ENCODE peak calls at places on chromosomes 16 and 17, in eight cellular contexts. U is H7, L is RWPE2, X is choroid plexus epithelial cell, G is AG10803, Q is left ventricle myocardium inferior, D is ascending aorta, P is stomach. S is an unnamed sample.

GRCh38 chr17:57044976-57045867 is 39.8 kb upstream of the AKAP1 start:
- DNase-seq in G (no peak), U (peak), X (no peak), L (no peak), P (no peak), D (no peak), Q (no peak), S (no peak)

GRCh38 chr16:84603115-84603816 is 14.6 kb downstream of the COTL1 start:
- DNase-seq in G (peak), U (no peak), Q (peak), L (peak), D (peak), X (peak), P (peak), S (peak)

GRCh38 chr17:6666077-6666521 is 14.5 kb downstream of the C17orf100 start:
- DNase-seq in U (peak), X (peak), D (no peak), G (peak), Q (peak), L (no peak), P (peak), S (peak)

GRCh38 chr17:7184091-7184488 is 4.9 kb upstream of the ASGR1 start:
- DNase-seq in P (peak), X (no peak), U (no peak), D (no peak), Q (no peak), G (no peak), L (no peak), S (no peak)

GRCh38 chr16:4378202-4378666 is 6.6 kb downstream of the VASN start:
- DNase-seq in D (no peak), G (peak), X (no peak), L (no peak), P (no peak), Q (peak), U (no peak), S (no peak)

GRCh38 chr17:62631936-62632924 is 4.8 kb downstream of the MRC2 start:
- DNase-seq in Q (no peak), D (no peak), X (no peak), U (peak), P (no peak), L (no peak), G (no peak), S (no peak)

GRCh38 chr17:55609737-55610201 is 98.5 kb upstream of the SMIM36 start:
- DNase-seq in Q (no peak), X (peak), G (peak), L (no peak), U (no peak), P (peak), D (no peak), S (peak)

GRCh38 chr16:22979038-22979437 is 165.1 kb downstream of the HS3ST2 start:
- DNase-seq in G (no peak), Q (no peak), X (no peak), L (no peak), P (no peak), D (no peak), U (no peak), S (no peak)

GRCh38 chr16:68401871-68402747 is 46.2 kb downstream of the SMPD3 start:
- DNase-seq in G (peak), D (no peak), Q (no peak), U (no peak), L (no peak), P (no peak), X (peak), S (peak)

GRCh38 chr16:69132424-69133252 is at the start of the genes CHTF8 and UTP4:
- DNase-seq in Q (peak), L (peak), D (peak), X (peak), G (peak), P (peak), U (peak), S (peak)

GRCh38 chr17:71378741-71379140 is 742.1 kb upstream of the SOX9 start:
- DNase-seq in U (no peak), G (no peak), L (no peak), Q (no peak), D (no peak), P (no peak), X (no peak), S (no peak)

GRCh38 chr16:53433930-53434435 is 288 bp upstream of the RBL2 start:
- DNase-seq in U (no peak), P (no peak), Q (no peak), D (no peak), G (no peak), L (no peak), X (peak), S (peak)

GRCh38 chr16:55000595-55000994 is 69.9 kb downstream of the IRX5 start:
- DNase-seq in G (peak), D (no peak), X (peak), P (no peak), Q (no peak), L (no peak), U (no peak), S (peak)

GRCh38 chr17:57732062-57732461 is 13.0 kb downstream of the CCDC182 start:
- DNase-seq in G (no peak), L (no peak), P (no peak), X (no peak), D (no peak), U (no peak), Q (no peak), S (no peak)

GRCh38 chr16:62363451-62363850 is 327.2 kb upstream of the CDH8 start:
- DNase-seq in P (no peak), L (no peak), X (no peak), G (no peak), U (peak), Q (no peak), D (no peak), S (no peak)

GRCh38 chr16:86566966-86567700 is 504 bp downstream of the FOXC2 start:
- DNase-seq in P (no peak), Q (peak), L (no peak), G (peak), D (no peak), X (peak), U (peak), S (peak)

GRCh38 chr16:47538472-47538871 is 77.3 kb downstream of the PHKB start:
- DNase-seq in U (no peak), P (no peak), X (no peak), G (no peak), Q (no peak), D (no peak), L (no peak), S (no peak)

GRCh38 chr16:2963611-2964415 is at the start of gene KREMEN2:
- DNase-seq in X (peak), Q (no peak), D (no peak), L (peak), U (peak), G (no peak), P (no peak), S (peak)

GRCh38 chr17:77235370-77236080 is 94.8 kb downstream of the SEC14L1 start:
- DNase-seq in X (peak), L (no peak), P (no peak), Q (peak), D (no peak), G (peak), U (no peak), S (peak)

GRCh38 chr17:17063546-17064122 is 21.4 kb downstream of the MPRIP start:
- DNase-seq in P (peak), X (no peak), U (peak), D (no peak), G (peak), Q (peak), L (peak), S (peak)

GRCh38 chr17:18059283-18059682 is 20.1 kb downstream of the GID4 start:
- DNase-seq in Q (no peak), D (no peak), L (no peak), P (no peak), X (no peak), U (no peak), G (no peak), S (no peak)

GRCh38 chr16:12092347-12092882 is 115.9 kb downstream of the SNX29 start:
- DNase-seq in D (no peak), P (no peak), L (peak), Q (no peak), U (no peak), X (peak), G (peak), S (peak)

GRCh38 chr17:27525316-27525715 is 69.1 kb downstream of the KSR1 start:
- DNase-seq in D (no peak), U (no peak), X (no peak), G (no peak), P (no peak), Q (no peak), L (no peak), S (no peak)

GRCh38 chr16:53805747-53806146 is 101.8 kb downstream of the FTO start:
- DNase-seq in L (no peak), Q (no peak), D (no peak), P (no peak), G (no peak), X (no peak), U (no peak), S (no peak)

GRCh38 chr16:83002351-83003334 is 375.9 kb downstream of the CDH13 start:
- DNase-seq in P (no peak), G (peak), X (no peak), D (no peak), U (no peak), L (no peak), Q (no peak), S (peak)

GRCh38 chr17:57004944-57005579 is 27.1 kb downstream of the SCPEP1 start:
- DNase-seq in U (peak), D (no peak), L (no peak), X (no peak), Q (no peak), G (no peak), P (peak), S (no peak)

GRCh38 chr16:77450790-77451487 is 16.1 kb upstream of the ADAMTS18 start:
- DNase-seq in X (no peak), P (no peak), L (no peak), G (no peak), U (no peak), Q (no peak), D (no peak), S (no peak)

GRCh38 chr17:40615295-40615988 is 32.2 kb downstream of the SMARCE1 start:
- DNase-seq in Q (no peak), D (no peak), L (no peak), G (peak), U (peak), P (peak), X (peak), S (no peak)

GRCh38 chr16:27242868-27243590 is 25.5 kb downstream of the NSMCE1 start:
- DNase-seq in U (peak), D (peak), G (peak), Q (no peak), L (no peak), X (peak), P (no peak), S (peak)

GRCh38 chr16:734208-734980 is 6.4 kb downstream of the CIAO3 start:
- DNase-seq in Q (no peak), P (no peak), D (no peak), U (peak), G (no peak), X (no peak), L (peak), S (no peak)

GRCh38 chr16:14399397-14400284 is 230.4 kb downstream of the PARN start:
- DNase-seq in P (no peak), U (no peak), Q (peak), L (no peak), G (peak), X (peak), D (peak), S (peak)

GRCh38 chr17:71530227-71530626 is 590.6 kb upstream of the SOX9 start:
- DNase-seq in P (no peak), G (peak), X (no peak), L (peak), D (no peak), Q (no peak), U (no peak), S (no peak)

GRCh38 chr16:66512589-66513404 is 37.1 kb downstream of the TK2 start:
- DNase-seq in L (no peak), Q (no peak), D (no peak), P (peak), U (no peak), G (peak), X (peak), S (peak)

GRCh38 chr17:41278176-41278955 is 2.9 kb downstream of the KRTAP9-7 start:
- DNase-seq in U (no peak), Q (no peak), G (no peak), D (no peak), P (no peak), L (no peak), X (no peak), S (no peak)

GRCh38 chr16:81967358-81967757 is 43.9 kb downstream of the SDR42E1 start:
- DNase-seq in Q (no peak), G (no peak), D (no peak), P (no peak), U (no peak), L (no peak), X (no peak), S (no peak)

DNA sequence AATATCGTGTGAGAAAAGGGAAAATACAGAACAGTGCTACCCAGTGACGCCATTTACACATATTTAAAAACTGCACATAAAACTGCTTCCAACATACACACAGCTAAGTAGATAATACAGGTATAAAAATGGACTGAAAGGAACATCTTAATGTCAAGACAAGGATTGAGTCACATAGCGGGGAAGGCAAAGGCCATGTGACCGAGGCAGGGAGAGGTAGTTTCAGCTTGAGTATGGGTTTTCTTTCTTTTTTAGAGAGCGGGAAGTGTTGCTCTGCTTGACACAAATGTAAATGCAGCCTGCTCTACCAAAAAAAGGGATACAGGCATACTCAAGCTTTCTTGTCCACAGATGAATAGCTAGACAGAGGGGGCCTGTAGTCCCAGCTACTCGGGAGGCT is 46.5 kb downstream of the SDR42E1 start:
- DNase-seq in U (no peak), D (no peak), P (no peak), X (no peak), G (no peak), L (no peak), Q (no peak), S (no peak)
- H3K4me3 ChIP-seq in U (no peak), D (no peak), P (no peak), X (no peak), G (no peak), L (no peak), Q (no peak), S (no peak)

GRCh38 chr17:8439681-8440080 is 4.0 kb downstream of the NDEL1 start:
- DNase-seq in P (no peak), X (no peak), L (no peak), U (no peak), D (no peak), Q (no peak), G (no peak), S (no peak)

GRCh38 chr17:8444506-8444905 is 8.8 kb downstream of the NDEL1 start:
- DNase-seq in L (no peak), G (no peak), P (no peak), X (no peak), U (no peak), Q (no peak), D (no peak), S (no peak)

GRCh38 chr17:8441690-8442089 is 6.0 kb downstream of the NDEL1 start:
- DNase-seq in Q (no peak), G (no peak), U (no peak), X (no peak), D (no peak), P (no peak), L (no peak), S (no peak)

GRCh38 chr17:8443756-8444155 is 8.1 kb downstream of the NDEL1 start:
- DNase-seq in Q (no peak), D (no peak), U (no peak), P (no peak), X (no peak), G (no peak), L (no peak), S (no peak)

DNA sequence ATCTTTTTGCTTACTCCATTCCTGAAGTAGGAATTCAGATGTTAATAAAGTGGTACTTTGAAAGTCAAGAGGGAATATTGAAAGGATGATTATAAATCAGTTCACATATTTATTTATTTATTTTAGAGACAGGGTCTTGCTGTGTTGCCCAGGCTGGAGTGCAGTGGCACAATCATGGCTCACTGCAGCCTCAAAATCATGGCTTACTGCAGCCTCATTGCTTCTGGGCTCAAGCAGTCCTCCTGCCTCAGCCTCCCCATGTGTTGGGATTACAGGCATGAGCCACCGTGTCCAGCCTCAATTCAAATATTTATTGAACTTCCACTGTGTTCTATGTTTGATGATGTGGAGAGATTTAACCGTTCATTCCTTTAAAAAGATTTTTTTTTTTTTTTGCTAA is 6.6 kb downstream of the NDEL1 start:
- DNase-seq in L (no peak), G (no peak), Q (no peak), D (no peak), P (no peak), X (no peak), U (no peak), S (no peak)
- H3K4me3 ChIP-seq in L (no peak), G (no peak), Q (no peak), D (no peak), P (no peak), X (no peak), U (no peak), S (no peak)

DNA sequence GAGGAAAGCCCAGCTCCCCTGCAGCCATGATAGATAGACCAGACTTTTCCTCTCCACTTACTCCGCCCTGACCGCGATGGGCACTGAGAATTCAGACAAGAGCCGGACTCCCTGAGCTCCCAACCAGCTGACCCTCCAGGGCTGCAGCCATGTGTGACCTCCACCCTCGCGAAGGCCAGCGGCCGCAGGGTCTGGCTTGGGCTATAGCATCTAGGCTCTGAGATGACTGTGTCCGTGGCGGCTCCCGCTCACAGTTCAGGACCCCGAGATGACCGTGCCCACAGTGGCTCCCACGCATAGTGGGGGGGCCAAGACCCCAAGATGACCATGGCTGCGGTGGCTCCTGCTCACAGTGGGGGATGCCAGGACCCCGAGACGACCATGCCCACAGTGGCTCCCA is 18.0 kb downstream of the ZFPM1 start:
- DNase-seq in X (no peak), P (no peak), D (no peak), Q (no peak), L (no peak), U (no peak), G (no peak), S (no peak)
- H3K4me3 ChIP-seq in X (no peak), P (no peak), D (no peak), Q (no peak), L (no peak), U (no peak), G (no peak), S (no peak)

GRCh38 chr17:75729351-75729750 is 8.1 kb downstream of the ITGB4 start:
- DNase-seq in Q (no peak), P (no peak), U (no peak), L (no peak), G (no peak), X (no peak), D (no peak), S (no peak)
- H3K4me3 ChIP-seq in Q (no peak), P (no peak), U (no peak), L (no peak), G (no peak), X (no peak), D (no peak), S (no peak)

GRCh38 chr16:29818082-29818481 is 2.1 kb downstream of the PAGR1 start:
- DNase-seq in P (no peak), X (peak), L (no peak), D (no peak), Q (no peak), G (no peak), U (no peak), S (no peak)

GRCh38 chr16:29820730-29821662 is 734 bp downstream of the MVP start:
- DNase-seq in U (no peak), D (no peak), Q (no peak), G (peak), X (peak), L (no peak), P (peak), S (peak)

GRCh38 chr16:29819506-29819905 is 756 bp upstream of the MVP start:
- DNase-seq in P (no peak), Q (no peak), U (no peak), X (peak), G (no peak), L (no peak), D (no peak), S (no peak)

GRCh38 chr16:29821663-29822115 is 1.4 kb downstream of the MVP start:
- DNase-seq in U (no peak), Q (no peak), P (peak), L (no peak), X (peak), G (peak), D (no peak), S (peak)

DNA sequence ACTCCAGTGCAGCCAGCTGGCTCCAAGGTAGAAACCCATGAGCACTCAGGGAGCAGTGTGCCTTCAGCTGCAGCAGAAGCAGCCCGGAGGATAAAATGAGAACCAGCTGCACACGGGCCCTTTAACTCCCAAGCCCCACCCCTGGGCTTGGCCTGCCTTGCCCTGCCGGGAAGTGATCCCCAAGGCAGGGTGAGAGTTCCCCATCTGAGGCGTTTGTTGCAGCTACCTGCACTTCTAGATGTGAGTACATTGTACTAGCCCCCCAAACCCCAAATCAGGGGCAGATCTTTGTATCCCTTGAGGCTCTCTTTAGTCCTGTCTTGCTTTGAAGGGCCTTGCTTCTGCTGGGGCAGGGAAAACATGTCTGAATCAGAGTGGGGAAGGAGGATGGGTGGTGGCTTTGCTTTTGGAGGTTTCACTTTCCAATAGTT is at the start of gene MVP:
- DNase-seq in P (peak), L (no peak), G (peak), U (no peak), D (no peak), Q (peak), X (peak), S (peak)
- H3K4me3 ChIP-seq in P (peak), L (peak), G (peak), U (no peak), D (peak), Q (peak), X (peak), S (peak)

GRCh38 chr17:64781394-64781793 is 119.3 kb upstream of the SMURF2 start:
- DNase-seq in U (peak), L (no peak), D (no peak), G (no peak), P (peak), Q (peak), X (peak), S (no peak)
- H3K4me3 ChIP-seq in U (peak), L (peak), D (peak), G (no peak), P (peak), Q (peak), X (no peak), S (no peak)

DNA sequence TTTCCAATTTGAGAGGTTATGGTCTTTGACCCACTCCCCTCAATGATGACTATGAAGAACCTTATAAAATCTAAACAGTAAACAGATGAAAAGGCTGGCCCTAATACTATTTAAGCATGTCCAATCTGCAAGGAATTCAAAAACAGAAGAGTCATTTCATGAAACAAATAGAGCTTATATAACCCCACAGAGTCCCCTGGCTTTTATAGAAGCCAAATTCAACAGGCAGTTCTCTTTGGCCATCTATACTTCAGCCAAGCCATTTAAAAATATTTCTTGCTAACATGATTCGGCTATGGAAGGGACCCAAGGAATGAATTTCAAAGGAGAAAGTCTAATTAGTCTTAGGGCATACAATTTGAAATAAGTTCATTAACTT is 43.4 kb downstream of the SPOP start:
- DNase-seq in P (no peak), Q (no peak), D (no peak), X (no peak), L (no peak), G (peak), U (no peak), S (peak)
- H3K4me3 ChIP-seq in P (no peak), Q (peak), D (no peak), X (no peak), L (no peak), G (no peak), U (no peak), S (peak)